ENCODE peak calls at places on chromosomes 16 and 17, in four cellular contexts. M is dorsolateral prefrontal cortex; V is progenitor cell of endocrine pancreas; Y is activated CD4-positive, alpha-beta T cell treated with anti-CD3 and anti-CD28 coated beads, Interleukin-2, amount 10 ng/mL, durations not matched to agents 7 days and 5 days. X is an unnamed sample.

GRCh38 chr16:20911361-20911760 is 10.8 kb downstream of the LYRM1 start:
- DNase-seq in M (no peak), V (no peak), Y (no peak), X (no peak)

GRCh38 chr16:55261301-55261700 is 62.7 kb upstream of the IRX6 start:
- DNase-seq in V (no peak), Y (no peak), M (no peak), X (no peak)

GRCh38 chr16:27217256-27217655 is 13.9 kb downstream of the KDM8 start:
- DNase-seq in M (peak), V (no peak), Y (no peak), X (peak)

GRCh38 chr17:13756763-13757162 is 155.0 kb upstream of the HS3ST3A1 start:
- DNase-seq in V (no peak), M (no peak), Y (no peak), X (no peak)

GRCh38 chr16:86878290-86879160 is 300.2 kb downstream of the FOXL1 start:
- DNase-seq in Y (no peak), M (no peak), V (no peak), X (no peak)

GRCh38 chr17:40472733-40473452 is 28.5 kb downstream of the TNS4 start:
- DNase-seq in Y (no peak), V (no peak), M (no peak), X (no peak)

GRCh38 chr17:48613862-48614694 is 1.0 kb downstream of the HOXB8 start:
- DNase-seq in Y (no peak), V (no peak), M (no peak), X (no peak)

GRCh38 chr17:42249681-42250446 is 26.3 kb downstream of the STAT5B start:
- DNase-seq in M (no peak), V (no peak), Y (peak), X (no peak)

GRCh38 chr16:12095275-12096161 is 119.0 kb downstream of the SNX29 start:
- DNase-seq in Y (peak), M (peak), V (peak), X (no peak)

GRCh38 chr17:78568051-78568450 is 9.1 kb downstream of the DNAH17 start:
- DNase-seq in M (no peak), V (no peak), Y (no peak), X (no peak)

GRCh38 chr16:69563605-69564580 is 1.9 kb upstream of the NFAT5 start:
- DNase-seq in V (no peak), Y (peak), M (no peak), X (no peak)

GRCh38 chr16:65446441-65446840 is 324.6 kb upstream of the CDH11 start:
- DNase-seq in M (no peak), V (no peak), Y (no peak), X (no peak)

GRCh38 chr16:13926507-13926906 is 6.6 kb downstream of the ERCC4 start:
- DNase-seq in M (no peak), V (no peak), Y (no peak), X (no peak)

GRCh38 chr16:51762081-51762995 is 611.3 kb upstream of the SALL1 start:
- DNase-seq in M (peak), V (peak), Y (peak), X (no peak)

GRCh38 chr17:45410144-45411091 is 22.3 kb downstream of the ARHGAP27 start:
- DNase-seq in M (no peak), Y (peak), V (no peak), X (no peak)

GRCh38 chr17:77572851-77573250 is 385.7 kb upstream of the TNRC6C start:
- DNase-seq in Y (no peak), M (no peak), V (no peak), X (no peak)

GRCh38 chr17:42519546-42520444 is 16.2 kb upstream of the NAGLU start:
- DNase-seq in M (peak), V (no peak), Y (no peak), X (no peak)

GRCh38 chr16:86427327-86427935 is 82.9 kb upstream of the FOXF1 start:
- DNase-seq in M (no peak), Y (no peak), V (no peak), X (no peak)

GRCh38 chr16:27475561-27475960 is 73.6 kb downstream of the IL21R start:
- DNase-seq in Y (no peak), V (no peak), M (no peak), X (no peak)

GRCh38 chr16:14280541-14280940 is 209.4 kb downstream of the MRTFB start:
- DNase-seq in V (no peak), Y (no peak), M (no peak), X (no peak)

GRCh38 chr16:66651474-66651765 is 45.1 kb downstream of the CMTM4 start:
- DNase-seq in Y (no peak), M (no peak), V (no peak), X (no peak)

GRCh38 chr17:32835291-32835761 is 41.6 kb downstream of the MYO1D start:
- DNase-seq in M (no peak), V (no peak), Y (no peak), X (no peak)

GRCh38 chr17:80605326-80606066 is 60.9 kb downstream of the RPTOR start:
- DNase-seq in Y (peak), V (no peak), M (no peak), X (no peak)

GRCh38 chr16:48271728-48272127 is 24.4 kb upstream of the ABCC11 start:
- DNase-seq in M (no peak), V (no peak), Y (no peak), X (no peak)

GRCh38 chr16:80710918-80711317 is 93.5 kb downstream of the CDYL2 start:
- DNase-seq in Y (no peak), V (no peak), M (peak), X (no peak)

GRCh38 chr17:77811521-77811920 is 147.0 kb upstream of the TNRC6C start:
- DNase-seq in V (no peak), Y (no peak), M (no peak), X (no peak)

GRCh38 chr16:89132194-89133005 is 38.7 kb downstream of the ACSF3 start:
- DNase-seq in M (no peak), Y (no peak), V (no peak), X (no peak)

GRCh38 chr17:57400648-57401047 is 144.3 kb downstream of the MSI2 start:
- DNase-seq in V (no peak), M (no peak), Y (no peak), X (no peak)

GRCh38 chr16:2194852-2195315 is 1.5 kb downstream of the CASKIN1 start:
- DNase-seq in M (peak), Y (peak), V (no peak), X (peak)

GRCh38 chr17:1870592-1870991 is 40.8 kb downstream of the RPA1 start:
- DNase-seq in V (no peak), M (no peak), Y (peak), X (no peak)

GRCh38 chr17:80237386-80237785 is 17.2 kb downstream of the SLC26A11 start:
- DNase-seq in M (no peak), V (no peak), Y (no peak), X (no peak)

GRCh38 chr17:6523330-6523729 is 33.0 kb downstream of the PITPNM3 start:
- DNase-seq in Y (no peak), M (no peak), V (no peak), X (peak)